ENCODE peak calls at places on chromosomes 16 and 17, in seven cellular contexts. A is thoracic aorta; L is activated CD8-positive, alpha-beta memory T cell treated with anti-CD3 and anti-CD28 coated beads, Interleukin-2, amount 10 ng/mL, durations not matched to agents 7 days and 5 days; O is GM12878; D is Right ventricle myocardium inferior; Y is Panc1; W is stimulated activated naive CD8-positive, alpha-beta T cell treated with anti-CD3 and anti-CD28 coated beads, Interleukin-15, amount 100 ng/mL, for 72 hours. K is an unnamed sample.
A peak's percentile ranks its signal among the peaks of the same experiment; 100 is the strongest.

GRCh38 chr17:42288078-42288984 is at the start of gene STAT5A:
- ATAC-seq in A (peak; percentile 81), W (peak; percentile 86), Y (peak; percentile 65), L (peak; percentile 84), O (peak; percentile 85), D (peak; percentile 92), K (peak; percentile 88)

GRCh38 chr16:66382171-66382965 is 15.9 kb downstream of the CDH5 start:
- ATAC-seq in A (no peak), Y (peak; percentile 60), L (no peak), O (no peak), W (no peak), D (peak; percentile 61), K (no peak)

GRCh38 chr16:75262104-75262799 is 10.8 kb upstream of the BCAR1 start:
- ATAC-seq in D (no peak), W (no peak), L (no peak), A (no peak), O (no peak), Y (no peak), K (no peak)

GRCh38 chr17:64573214-64573613 is 66.4 kb downstream of the CEP95 start:
- ATAC-seq in O (peak; percentile 27), D (no peak), W (peak; percentile 69), Y (no peak), L (peak; percentile 64), A (no peak), K (no peak)

GRCh38 chr16:86761117-86761971 is 183.0 kb downstream of the FOXL1 start:
- ATAC-seq in Y (peak; percentile 86), D (peak; percentile 72), L (no peak), A (peak; percentile 54), W (no peak), O (peak; percentile 82), K (no peak)

GRCh38 chr16:1348441-1348840 is 3.2 kb downstream of the TSR3 start:
- ATAC-seq in D (no peak), Y (no peak), O (no peak), A (no peak), L (no peak), W (no peak), K (no peak)

GRCh38 chr17:74215332-74215727 is 2.0 kb downstream of the TTYH2 start:
- ATAC-seq in L (no peak), W (no peak), A (no peak), D (peak; percentile 17), O (no peak), Y (no peak), K (no peak)

GRCh38 chr16:24701521-24701951 is 27.9 kb upstream of the TNRC6A start:
- ATAC-seq in O (no peak), D (no peak), L (no peak), Y (peak; percentile 61), A (no peak), W (no peak), K (no peak)

GRCh38 chr16:13629704-13630103 is 290.2 kb upstream of the ERCC4 start:
- ATAC-seq in A (no peak), Y (no peak), O (no peak), L (no peak), W (no peak), D (no peak), K (no peak)

GRCh38 chr16:72739577-72739976 is 308.4 kb downstream of the ZFHX3 start:
- ATAC-seq in Y (no peak), A (no peak), W (no peak), O (no peak), D (no peak), L (no peak), K (no peak)

GRCh38 chr17:39666231-39666600 is 1.1 kb downstream of the TCAP start:
- ATAC-seq in A (peak; percentile 30), W (no peak), L (no peak), Y (no peak), D (no peak), O (no peak), K (no peak)

GRCh38 chr16:88382491-88383400 is at the start of gene ZNF469:
- ATAC-seq in D (peak; percentile 20), A (no peak), O (no peak), W (peak; percentile 41), L (no peak), Y (peak; percentile 75), K (peak; percentile 18)

GRCh38 chr17:66491665-66492064 is 189.3 kb downstream of the PRKCA start:
- ATAC-seq in W (no peak), A (no peak), Y (no peak), L (no peak), D (no peak), O (no peak), K (no peak)

GRCh38 chr16:86844691-86845090 is 266.3 kb downstream of the FOXL1 start:
- ATAC-seq in L (no peak), Y (no peak), A (no peak), O (no peak), D (no peak), W (no peak), K (no peak)

GRCh38 chr17:32944248-32945020 is 16.5 kb downstream of the TMEM98 start:
- ATAC-seq in D (no peak), Y (no peak), W (no peak), A (no peak), O (no peak), L (no peak), K (no peak)

GRCh38 chr16:60127196-60127595 is 1393.1 kb upstream of the GOT2 start:
- ATAC-seq in Y (no peak), D (peak; percentile 69), W (no peak), O (no peak), L (no peak), A (no peak), K (no peak)

GRCh38 chr16:21001262-21001661 is 100.7 kb downstream of the LYRM1 start:
- ATAC-seq in O (peak; percentile 71), D (no peak), Y (no peak), A (no peak), W (peak; percentile 42), L (no peak), K (no peak)

GRCh38 chr17:29617125-29617480 is 5.6 kb downstream of the CORO6 start:
- ATAC-seq in O (peak; percentile 82), L (peak; percentile 71), A (no peak), D (no peak), W (peak; percentile 79), Y (peak; percentile 71), K (peak; percentile 84)

GRCh38 chr16:81837312-81837748 is 58.2 kb downstream of the PLCG2 start:
- ATAC-seq in O (peak; percentile 30), W (no peak), A (no peak), Y (no peak), D (no peak), L (no peak), K (peak; percentile 62)

GRCh38 chr16:84535408-84535807 is 30.9 kb upstream of the MEAK7 start:
- ATAC-seq in L (no peak), D (no peak), A (no peak), Y (no peak), W (no peak), O (no peak), K (no peak)

GRCh38 chr17:10574324-10574723 is 24.9 kb upstream of the MYH2 start:
- ATAC-seq in D (no peak), A (no peak), L (no peak), O (no peak), W (no peak), Y (no peak), K (no peak)

GRCh38 chr16:50675686-50676610 is 5.2 kb downstream of the SNX20 start:
- ATAC-seq in Y (no peak), O (no peak), A (no peak), D (no peak), W (no peak), L (no peak), K (no peak)

GRCh38 chr17:70499067-70499786 is 329.9 kb downstream of the KCNJ2 start:
- ATAC-seq in A (no peak), Y (no peak), D (peak; percentile 39), O (no peak), L (no peak), W (no peak), K (no peak)

GRCh38 chr16:645852-646678 is 3.1 kb upstream of the WDR90 start:
- ATAC-seq in D (peak; percentile 36), W (no peak), L (no peak), O (no peak), A (no peak), Y (peak; percentile 4), K (no peak)

GRCh38 chr17:69857412-69857835 is 217.6 kb upstream of the KCNJ16 start:
- ATAC-seq in W (no peak), D (no peak), O (no peak), Y (peak; percentile 95), A (no peak), L (no peak), K (no peak)

GRCh38 chr17:39769974-39770587 is 32.3 kb downstream of the GRB7 start:
- ATAC-seq in A (no peak), D (no peak), L (peak; percentile 81), W (peak; percentile 90), Y (peak; percentile 65), O (peak; percentile 81), K (peak; percentile 93)

GRCh38 chr17:68491381-68491849 is 20.8 kb upstream of the PRKAR1A start:
- ATAC-seq in A (no peak), W (no peak), L (no peak), Y (no peak), D (peak; percentile 53), O (no peak), K (peak; percentile 86)

GRCh38 chr17:63685021-63685420 is 14.9 kb downstream of the LIMD2 start:
- ATAC-seq in L (no peak), A (no peak), D (no peak), O (no peak), Y (no peak), W (no peak), K (no peak)

GRCh38 chr17:46915596-46915995 is 7.4 kb upstream of the GOSR2 start:
- ATAC-seq in Y (no peak), W (no peak), O (no peak), D (no peak), A (no peak), L (no peak), K (no peak)

GRCh38 chr17:8807070-8807550 is 7.9 kb upstream of the MFSD6L start:
- ATAC-seq in Y (no peak), A (no peak), W (no peak), O (peak; percentile 96), L (peak; percentile 55), D (no peak), K (peak; percentile 98)

GRCh38 chr16:57282510-57283213 is 1.8 kb downstream of the PLLP start:
- ATAC-seq in Y (no peak), W (no peak), O (no peak), D (no peak), L (no peak), A (no peak), K (no peak)

GRCh38 chr16:57382535-57383275 is 10.4 kb downstream of the CX3CL1 start:
- ATAC-seq in L (no peak), D (no peak), A (no peak), W (peak; percentile 50), O (no peak), Y (no peak), K (no peak)